ENCODE peak calls at places on chromosomes 3 and 15, in ten cellular contexts. V is transverse colon; L is effector memory CD8-positive, alpha-beta T cell; F is DND-41; D is NCI-H524; A is IMR-90; S is SHP77; W is neuronal stem cell; U is cardiac muscle cell; N is stimulated activated CD4-positive, alpha-beta T cell treated with anti-CD3 and anti-CD28 coated beads, Interleukin-15, amount 100 ng/mL, for 1 hour. Z is an unnamed sample.

GRCh38 chr3:24145981-24146822 is 201.1 kb downstream of the NR1D2 start:
- DNase-seq in V (no peak), L (no peak), F (no peak), D (peak), A (peak), S (no peak), W (no peak), U (peak), N (no peak), Z (peak)

GRCh38 chr3:25889132-25889917 is 99.4 kb downstream of the OXSM start:
- DNase-seq in V (no peak), L (no peak), F (no peak), D (no peak), A (peak), S (no peak), W (no peak), U (no peak), N (no peak), Z (no peak)

GRCh38 chr15:40282870-40283614 is at the start of gene ANKRD63:
- DNase-seq in V (peak), L (peak), F (no peak), D (peak), A (no peak), S (no peak), W (no peak), U (no peak), N (peak), Z (no peak)

GRCh38 chr3:5194801-5195509 is 7.4 kb downstream of the EDEM1 start:
- DNase-seq in V (no peak), L (peak), F (peak), D (no peak), A (peak), S (no peak), W (no peak), U (peak), N (no peak), Z (peak)

GRCh38 chr3:134992180-134992579 is 197.1 kb downstream of the EPHB1 start:
- DNase-seq in V (no peak), L (no peak), F (no peak), D (no peak), A (no peak), S (no peak), W (no peak), U (no peak), N (no peak), Z (no peak)

GRCh38 chr3:125386811-125387210 is 11.7 kb upstream of the ZNF148 start:
- DNase-seq in V (no peak), L (no peak), F (no peak), D (no peak), A (peak), S (no peak), W (no peak), U (peak), N (no peak), Z (no peak)

GRCh38 chr3:111735271-111735758 is 123.8 kb upstream of the PHLDB2 start:
- DNase-seq in V (no peak), L (no peak), F (no peak), D (no peak), A (peak), S (no peak), W (no peak), U (peak), N (no peak), Z (no peak)

GRCh38 chr3:79874646-79875045 is 106.8 kb upstream of the ROBO1 start:
- DNase-seq in V (no peak), L (no peak), F (no peak), D (no peak), A (no peak), S (no peak), W (no peak), U (no peak), N (no peak), Z (no peak)

GRCh38 chr3:149657458-149657795 is 398 bp downstream of the WWTR1 start:
- DNase-seq in V (peak), L (no peak), F (no peak), D (no peak), A (peak), S (no peak), W (no peak), U (peak), N (no peak), Z (no peak)

GRCh38 chr15:29670266-29670665 is 152.0 kb downstream of the TJP1 start:
- DNase-seq in V (no peak), L (no peak), F (no peak), D (no peak), A (no peak), S (no peak), W (no peak), U (no peak), N (no peak), Z (no peak)